ENCODE peak calls at places on chromosomes 3 and 15, in eight cellular contexts. S is NCI-H1092; O is H54; V is skeletal muscle cell; Y is activated naive CD8-positive, alpha-beta T cell treated with anti-CD3 and anti-CD28 coated beads, Interleukin-2, amount 50 U/mL, for 24 hours; U is left ventricle myocardium inferior; P is activated CD8-positive, alpha-beta memory T cell treated with anti-CD3 and anti-CD28 coated beads for 24 hours; K is iris pigment epithelial cell. G is an unnamed sample.

GRCh38 chr3:17479681-17480405 is 262.6 kb downstream of the TBC1D5 start:
- DNase-seq in S (no peak), O (no peak), V (no peak), Y (no peak), U (no peak), P (no peak), K (no peak), G (no peak)

GRCh38 chr15:73922186-73923151 is 3.8 kb upstream of the LOXL1 start:
- DNase-seq in S (peak), O (no peak), V (no peak), Y (no peak), U (peak), P (no peak), K (no peak), G (peak)

GRCh38 chr15:76057332-76058000 is 2.3 kb upstream of the TMEM266 start:
- DNase-seq in S (no peak), O (no peak), V (no peak), Y (peak), U (no peak), P (peak), K (peak), G (no peak)

GRCh38 chr3:129558772-129559564 is 16.0 kb downstream of the H1-8 start:
- DNase-seq in S (no peak), O (peak), V (no peak), Y (no peak), U (no peak), P (no peak), K (peak), G (no peak)

GRCh38 chr3:47895241-47895640 is 92.3 kb downstream of the DHX30 start:
- DNase-seq in S (no peak), O (no peak), V (no peak), Y (no peak), U (no peak), P (no peak), K (no peak), G (no peak)

GRCh38 chr15:74134387-74135027 is 4.1 kb downstream of the ISLR2 start:
- DNase-seq in S (no peak), O (no peak), V (no peak), Y (peak), U (no peak), P (peak), K (no peak), G (peak)

GRCh38 chr3:98770261-98771039 is 7.3 kb downstream of the ST3GAL6 start:
- DNase-seq in S (no peak), O (no peak), V (no peak), Y (no peak), U (peak), P (no peak), K (no peak), G (peak)

GRCh38 chr15:79004336-79004735 is 59.5 kb upstream of the CTSH start:
- DNase-seq in S (no peak), O (peak), V (no peak), Y (peak), U (no peak), P (no peak), K (peak), G (no peak)

GRCh38 chr3:123951522-123952447 is 9.2 kb downstream of the CCDC14 start:
- DNase-seq in S (peak), O (no peak), V (no peak), Y (no peak), U (no peak), P (no peak), K (no peak), G (no peak)

GRCh38 chr15:31261266-31262142 is 65.1 kb upstream of the KLF13 start:
- DNase-seq in S (no peak), O (no peak), V (no peak), Y (no peak), U (no peak), P (peak), K (no peak), G (no peak)

GRCh38 chr3:45978348-45978747 is 17.3 kb downstream of the FYCO1 start:
- DNase-seq in S (no peak), O (no peak), V (no peak), Y (peak), U (no peak), P (peak), K (no peak), G (no peak)

GRCh38 chr15:34116620-34117019 is 14.7 kb downstream of the PGBD4 start:
- DNase-seq in S (no peak), O (no peak), V (no peak), Y (no peak), U (no peak), P (no peak), K (no peak), G (no peak)

GRCh38 chr15:42731461-42731860 is 5.5 kb downstream of the CDAN1 start:
- DNase-seq in S (no peak), O (no peak), V (no peak), Y (no peak), U (no peak), P (no peak), K (no peak), G (no peak)

GRCh38 chr15:63663906-63664305 is 66.7 kb downstream of the FBXL22 start:
- DNase-seq in S (no peak), O (no peak), V (no peak), Y (no peak), U (no peak), P (no peak), K (peak), G (no peak)

GRCh38 chr3:105752791-105753415 is 115.9 kb downstream of the CBLB start:
- DNase-seq in S (no peak), O (no peak), V (no peak), Y (peak), U (no peak), P (no peak), K (peak), G (no peak)

GRCh38 chr15:39618063-39618823 is 37.4 kb downstream of the THBS1 start:
- DNase-seq in S (no peak), O (no peak), V (no peak), Y (no peak), U (no peak), P (no peak), K (no peak), G (no peak)

G was measured in heart right ventricle.